ENCODE peak calls at places on chromosome 17, in six cellular contexts. V, E, K, S, M and H are unnamed samples.

GRCh38 chr17:75689441-75689873 is 22.3 kb downstream of the SAP30BP start:
- DNase-seq in V (no peak), E (no peak), K (no peak), S (no peak), M (no peak), H (no peak)

GRCh38 chr17:55421179-55421934 is at the start of gene MMD:
- DNase-seq in V (no peak), E (no peak), K (no peak), S (peak), M (no peak), H (no peak)

GRCh38 chr17:77872714-77873517 is 85.6 kb upstream of the TNRC6C start:
- DNase-seq in V (no peak), E (no peak), K (no peak), S (no peak), M (no peak), H (no peak)

GRCh38 chr17:7774037-7774659 is 56.6 kb downstream of the DNAH2 start:
- DNase-seq in V (peak), E (no peak), K (peak), S (peak), M (no peak), H (no peak)

GRCh38 chr17:31878703-31879073 is 19.6 kb upstream of the COPRS start:
- DNase-seq in V (no peak), E (no peak), K (no peak), S (no peak), M (no peak), H (no peak)

GRCh38 chr17:28133562-28133970 is 91.1 kb downstream of the NLK start:
- DNase-seq in V (peak), E (no peak), K (no peak), S (no peak), M (no peak), H (no peak)

GRCh38 chr17:29179232-29180036 is 764 bp downstream of the MYO18A start:
- DNase-seq in V (no peak), E (peak), K (peak), S (peak), M (peak), H (no peak)

GRCh38 chr17:31293586-31293985 is 3.5 kb downstream of the OMG start:
- DNase-seq in V (no peak), E (no peak), K (no peak), S (no peak), M (no peak), H (no peak)

GRCh38 chr17:2054262-2054739 is 602 bp upstream of the HIC1 start:
- DNase-seq in V (peak), E (no peak), K (no peak), S (peak), M (no peak), H (no peak)

GRCh38 chr17:66207936-66208335 is 16.0 kb upstream of the CEP112 start:
- DNase-seq in V (no peak), E (no peak), K (no peak), S (no peak), M (no peak), H (no peak)

DNA sequence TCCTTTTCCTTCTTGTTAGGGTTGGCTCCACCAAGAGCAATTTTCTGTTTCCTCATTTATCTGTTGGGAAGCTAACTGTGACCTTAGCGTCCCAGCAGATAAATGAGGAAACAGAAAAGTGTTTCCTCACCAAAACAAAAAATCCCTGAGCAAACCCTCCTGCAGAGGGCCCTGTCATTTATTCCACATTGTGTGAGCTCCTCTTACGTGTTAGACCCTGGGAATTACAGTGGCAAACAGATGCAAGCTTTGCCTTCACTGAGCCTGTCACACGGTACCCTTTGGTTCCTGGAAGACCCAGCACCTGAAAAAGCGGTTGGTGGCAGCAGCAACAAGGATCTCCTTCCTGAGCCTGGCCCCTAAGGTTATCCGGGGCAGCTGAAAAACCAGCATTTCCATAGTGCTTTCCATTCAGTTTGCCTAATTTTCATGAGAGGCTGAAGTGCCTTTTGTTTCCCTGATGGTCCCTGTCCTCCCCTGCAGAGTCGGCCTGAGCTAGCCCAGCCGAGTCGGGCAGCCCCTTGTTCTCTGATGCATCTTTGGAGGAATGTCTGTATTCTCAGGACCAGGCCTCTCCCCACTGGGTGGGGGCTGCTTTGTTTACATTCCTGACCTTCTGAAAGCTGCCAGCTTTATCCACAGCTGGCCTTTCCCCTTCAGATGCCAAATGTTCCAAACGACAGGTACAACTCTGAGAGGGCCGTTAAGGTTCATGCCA is 34.7 kb downstream of the YPEL2 start:
- DNase-seq in V (peak), E (no peak), K (peak), S (peak), M (no peak), H (no peak)
- TF ChIP-seq CTCF in V (peak), E (no peak), K (no peak), S (no peak), M (peak), H (no peak)

GRCh38 chr17:48642059-48642842 is 16.1 kb upstream of the HOXB9 start:
- DNase-seq in V (no peak), E (no peak), K (no peak), S (peak), M (no peak), H (no peak)
- H3K4me3 ChIP-seq in V (no peak), E (no peak), K (no peak), S (no peak), M (no peak), H (no peak)

GRCh38 chr17:18144261-18144660 is 35.7 kb downstream of the MYO15A start:
- DNase-seq in V (no peak), E (no peak), K (no peak), S (no peak), M (no peak), H (no peak)

GRCh38 chr17:18145811-18146210 is 37.3 kb downstream of the MYO15A start:
- DNase-seq in V (no peak), E (no peak), K (no peak), S (no peak), M (no peak), H (no peak)

GRCh38 chr17:18142417-18142816 is 33.9 kb downstream of the MYO15A start:
- DNase-seq in V (no peak), E (no peak), K (no peak), S (no peak), M (no peak), H (no peak)

GRCh38 chr17:18141210-18141803 is 32.8 kb downstream of the MYO15A start:
- DNase-seq in V (peak), E (no peak), K (no peak), S (no peak), M (no peak), H (peak)

DNA sequence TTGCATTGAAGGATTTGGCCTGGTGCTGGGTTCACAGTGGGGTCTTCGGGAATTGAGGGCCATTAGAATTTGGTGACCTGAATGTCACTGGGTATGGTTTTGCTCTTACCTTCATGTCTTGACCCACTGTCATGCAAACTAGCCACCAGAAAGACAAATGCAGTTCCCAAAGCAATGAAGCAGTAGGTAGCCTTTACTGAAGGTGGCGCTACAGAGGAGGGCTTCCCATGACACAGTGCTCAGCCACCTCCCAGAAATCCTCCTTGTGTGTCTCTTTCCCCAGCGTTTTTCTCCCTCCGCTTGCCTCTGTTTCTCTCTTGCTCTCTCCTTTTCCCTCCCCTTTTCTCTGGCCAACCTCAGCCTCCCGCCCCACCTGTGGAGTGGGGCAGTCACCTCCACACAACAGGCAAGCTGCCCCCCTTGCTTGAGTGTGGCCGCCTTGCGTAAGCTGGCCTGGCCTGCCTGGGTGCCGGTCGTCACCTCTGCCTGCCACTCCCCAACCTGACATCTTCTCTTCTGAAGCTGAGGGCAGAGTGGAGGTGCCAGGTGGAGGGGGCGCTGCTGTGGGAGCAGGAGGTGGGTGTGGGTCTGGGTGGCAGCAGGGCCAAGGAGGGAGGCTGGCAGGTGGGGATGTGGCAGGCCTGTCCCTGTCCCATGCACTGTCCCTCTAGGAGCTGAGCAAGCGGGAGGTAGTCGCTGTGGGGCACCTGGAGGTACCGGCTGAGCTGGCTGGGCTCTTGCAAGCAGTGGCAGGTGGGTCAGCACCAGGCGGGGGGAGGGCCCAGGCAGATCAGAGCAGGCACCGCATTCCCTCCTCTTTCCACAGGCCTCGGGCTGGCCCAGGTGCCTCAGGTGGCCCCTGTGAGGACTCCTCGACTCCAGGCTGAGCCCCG is 34.7 kb downstream of the MYO15A start:
- DNase-seq in V (peak), E (no peak), K (no peak), S (no peak), M (no peak), H (no peak)
- TF ChIP-seq CTCF in V (peak), E (no peak), K (no peak), S (no peak), M (no peak), H (no peak)

GRCh38 chr17:44914698-44915271 is 515 bp downstream of the GFAP start:
- DNase-seq in V (no peak), E (no peak), K (no peak), S (no peak), M (no peak), H (no peak)

GRCh38 chr17:44912763-44913544 is 2.3 kb downstream of the GFAP start:
- DNase-seq in V (no peak), E (no peak), K (no peak), S (no peak), M (no peak), H (no peak)

GRCh38 chr17:44914148-44914547 is 1.2 kb downstream of the GFAP start:
- DNase-seq in V (no peak), E (no peak), K (no peak), S (no peak), M (no peak), H (no peak)

GRCh38 chr17:44915321-44915726 is at the start of gene GFAP:
- DNase-seq in V (no peak), E (no peak), K (no peak), S (no peak), M (no peak), H (no peak)

GRCh38 chr17:44913676-44914075 is 1.6 kb downstream of the GFAP start:
- DNase-seq in V (no peak), E (no peak), K (no peak), S (no peak), M (no peak), H (no peak)
- H3K4me3 ChIP-seq in V (no peak), E (no peak), K (no peak), S (no peak), M (no peak), H (no peak)

GRCh38 chr17:81065500-81065899 is 30.5 kb downstream of the BAIAP2 start:
- DNase-seq in V (no peak), E (no peak), K (peak), S (no peak), M (no peak), H (no peak)
- TF ChIP-seq CTCF in V (no peak), E (no peak), K (no peak), S (no peak), M (no peak), H (no peak)

GRCh38 chr17:19387921-19388521 is 1.0 kb upstream of the MFAP4 start:
- DNase-seq in V (no peak), E (no peak), K (no peak), S (no peak), M (no peak), H (no peak)

GRCh38 chr17:19389386-19389785 is 2.4 kb upstream of the MFAP4 start:
- DNase-seq in V (no peak), E (no peak), K (no peak), S (no peak), M (no peak), H (no peak)

GRCh38 chr17:19386276-19386863 is 620 bp downstream of the MFAP4 start:
- DNase-seq in V (peak), E (peak), K (peak), S (no peak), M (peak), H (no peak)

GRCh38 chr17:19388791-19389190 is 1.8 kb upstream of the MFAP4 start:
- DNase-seq in V (no peak), E (no peak), K (no peak), S (no peak), M (no peak), H (peak)

GRCh38 chr17:19386974-19387920 is at the start of gene MFAP4:
- DNase-seq in V (peak), E (peak), K (no peak), S (no peak), M (peak), H (no peak)
- H3K4me3 ChIP-seq in V (peak), E (peak), K (peak), S (no peak), M (peak), H (no peak)

GRCh38 chr17:80970762-80971703 is 20.6 kb upstream of the CHMP6 start:
- DNase-seq in V (no peak), E (no peak), K (no peak), S (no peak), M (no peak), H (no peak)
- TF ChIP-seq CTCF in V (no peak), E (peak), K (no peak), S (no peak), M (no peak), H (no peak)